ENCODE peak calls at places on chromosomes 3 and 15, in eight cellular contexts. E is activated gamma-delta T cell treated with Interleukin-2 at 50 U/mL for 16 hours; Q is naive thymus-derived CD4-positive, alpha-beta T cell; B is CD8-positive, alpha-beta T cell; K is EL; O is left ventricle myocardium inferior; M is tibial nerve; A is iris pigment epithelial cell. I is an unnamed sample.

GRCh38 chr3:126245811-126246727 is 65.7 kb upstream of the ALDH1L1 start:
- DNase-seq in O (no peak), Q (no peak), A (peak; percentile 61), B (no peak), E (no peak), M (peak; percentile 70), K (peak; percentile 59), I (no peak)

GRCh38 chr3:55658297-55659022 is 171.4 kb upstream of the WNT5A start:
- DNase-seq in B (no peak), Q (no peak), O (no peak), A (no peak), K (no peak), M (no peak), E (no peak), I (no peak)

GRCh38 chr15:78260489-78260888 is 3.9 kb upstream of the DNAJA4 start:
- DNase-seq in E (no peak), O (no peak), A (no peak), M (no peak), Q (no peak), B (no peak), K (no peak), I (no peak)

GRCh38 chr3:134652409-134652831 is 1.6 kb upstream of the KY start:
- DNase-seq in A (no peak), K (peak; percentile 58), B (no peak), Q (no peak), M (no peak), O (no peak), E (no peak), I (peak; percentile 71)

GRCh38 chr3:39409514-39410136 is 3.1 kb downstream of the RPSA start:
- DNase-seq in O (no peak), B (no peak), E (no peak), K (no peak), Q (no peak), A (no peak), M (no peak), I (no peak)

GRCh38 chr3:47613723-47614122 is 35.1 kb upstream of the CSPG5 start:
- DNase-seq in Q (no peak), B (no peak), M (no peak), O (no peak), A (no peak), E (no peak), K (no peak), I (no peak)

GRCh38 chr3:49638445-49638844 is 35.7 kb upstream of the APEH start:
- DNase-seq in O (no peak), A (peak; percentile 35), K (peak; percentile 65), Q (no peak), E (no peak), B (no peak), M (no peak), I (no peak)

GRCh38 chr3:13823692-13824091 is 56.2 kb downstream of the WNT7A start:
- DNase-seq in A (no peak), M (no peak), K (no peak), E (no peak), B (no peak), Q (no peak), O (no peak), I (no peak)

GRCh38 chr15:89307046-89307587 is 27.5 kb downstream of the POLG start:
- DNase-seq in M (no peak), Q (no peak), B (no peak), A (peak; percentile 53), O (no peak), K (peak; percentile 53), E (no peak), I (no peak)

GRCh38 chr3:95134693-95135375 is 1072.0 kb downstream of the NSUN3 start:
- DNase-seq in O (no peak), K (no peak), M (no peak), A (no peak), Q (no peak), B (no peak), E (no peak), I (no peak)

GRCh38 chr15:101526021-101526420 is 36.5 kb upstream of the PCSK6 start:
- DNase-seq in O (no peak), Q (no peak), A (no peak), B (no peak), M (no peak), E (no peak), K (no peak), I (no peak)

GRCh38 chr3:65126527-65127440 is 439.0 kb upstream of the ADAMTS9 start:
- DNase-seq in O (no peak), E (no peak), A (peak; percentile 31), K (peak; percentile 15), B (no peak), Q (no peak), M (no peak), I (no peak)

GRCh38 chr3:152155246-152155645 is 113.5 kb upstream of the MBNL1 start:
- DNase-seq in B (no peak), M (no peak), O (no peak), A (no peak), Q (no peak), K (peak; percentile 5), E (no peak), I (no peak)

GRCh38 chr3:15360786-15361493 is 28.6 kb upstream of the SH3BP5 start:
- DNase-seq in A (peak; percentile 81), Q (no peak), E (no peak), M (no peak), O (no peak), B (no peak), K (peak; percentile 57), I (no peak)

GRCh38 chr3:170753421-170754344 is 116.3 kb downstream of the RPL22L1 start:
- DNase-seq in B (no peak), Q (no peak), O (no peak), E (no peak), K (peak; percentile 47), A (peak; percentile 50), M (no peak), I (no peak)

GRCh38 chr3:56869157-56869889 is 67.6 kb upstream of the ARHGEF3 start:
- DNase-seq in K (no peak), A (peak; percentile 81), O (no peak), E (no peak), M (no peak), Q (no peak), B (no peak), I (no peak)

GRCh38 chr3:13888576-13888975 is 8.7 kb upstream of the WNT7A start:
- DNase-seq in A (no peak), M (no peak), E (no peak), B (no peak), O (no peak), K (no peak), Q (no peak), I (no peak)

GRCh38 chr15:56467626-56468025 is 2.7 kb upstream of the MNS1 start:
- DNase-seq in K (no peak), E (no peak), O (no peak), A (no peak), Q (no peak), B (no peak), M (no peak), I (no peak)

GRCh38 chr3:171415070-171415469 is 45.1 kb downstream of the TNIK start:
- DNase-seq in E (no peak), B (no peak), A (peak; percentile 91), K (peak; percentile 38), O (no peak), M (no peak), Q (no peak), I (no peak)

GRCh38 chr3:71074416-71074815 is 509.1 kb downstream of the FOXP1 start:
- DNase-seq in A (no peak), Q (no peak), K (no peak), M (no peak), O (no peak), E (no peak), B (no peak), I (no peak)

GRCh38 chr3:11508346-11509174 is 135.2 kb downstream of the VGLL4 start:
- DNase-seq in A (no peak), K (no peak), B (no peak), E (no peak), M (no peak), Q (no peak), O (no peak), I (no peak)

GRCh38 chr3:159593927-159594605 is 394.6 kb upstream of the IL12A start:
- DNase-seq in B (no peak), Q (no peak), K (no peak), M (no peak), A (no peak), O (no peak), E (no peak), I (no peak)

GRCh38 chr3:186953011-186953487 is 22.7 kb downstream of the ST6GAL1 start:
- DNase-seq in Q (no peak), B (no peak), M (no peak), K (peak; percentile 57), A (peak; percentile 52), O (no peak), E (no peak), I (no peak)

GRCh38 chr15:98976500-98976899 is 31.1 kb downstream of the PGPEP1L start:
- DNase-seq in O (no peak), A (no peak), K (no peak), Q (no peak), B (no peak), M (no peak), E (no peak), I (no peak)

GRCh38 chr3:107431048-107431297 is 53.7 kb downstream of the CCDC54 start:
- DNase-seq in K (peak; percentile 54), E (peak; percentile 5), A (no peak), B (peak; percentile 2), M (peak; percentile 25), O (peak; percentile 40), Q (peak; percentile 21), I (no peak)

GRCh38 chr15:41010335-41010734 is 57.1 kb downstream of the CHAC1 start:
- DNase-seq in A (no peak), B (no peak), O (no peak), M (no peak), K (no peak), E (no peak), Q (no peak), I (no peak)

GRCh38 chr3:122618614-122619013 is 41.2 kb downstream of the PARP15 start:
- DNase-seq in E (no peak), A (no peak), B (no peak), O (no peak), M (no peak), Q (no peak), K (no peak), I (no peak)

GRCh38 chr3:126851934-126852333 is 131.0 kb upstream of the PLXNA1 start:
- DNase-seq in A (no peak), Q (no peak), M (no peak), O (no peak), B (no peak), E (no peak), K (no peak), I (no peak)

GRCh38 chr15:65956307-65956706 is 87.0 kb downstream of the RAB11A start:
- DNase-seq in M (no peak), A (no peak), K (no peak), E (no peak), O (no peak), B (no peak), Q (no peak), I (no peak)

GRCh38 chr3:122668930-122669730 is 11.5 kb upstream of the PARP14 start:
- DNase-seq in M (no peak), A (peak; percentile 77), B (no peak), K (peak; percentile 89), E (no peak), Q (no peak), O (no peak), I (no peak)

GRCh38 chr15:36389107-36389506 is 190.3 kb upstream of the CDIN1 start:
- DNase-seq in B (no peak), Q (no peak), O (no peak), K (no peak), M (no peak), E (no peak), A (no peak), I (no peak)

GRCh38 chr3:187567741-187568140 is 102.5 kb downstream of the SST start:
- DNase-seq in Q (no peak), K (peak; percentile 87), M (no peak), A (peak; percentile 86), O (no peak), B (no peak), E (no peak), I (no peak)

GRCh38 chr15:85414495-85414894 is 34.1 kb downstream of the AKAP13 start:
- DNase-seq in B (no peak), K (no peak), A (peak; percentile 46), M (no peak), E (no peak), Q (peak; percentile 38), O (no peak), I (no peak)

GRCh38 chr3:98563661-98564281 is 29.6 kb downstream of the CPOX start:
- DNase-seq in B (no peak), E (no peak), A (peak; percentile 85), Q (peak; percentile 60), O (no peak), K (peak; percentile 72), M (no peak), I (no peak)